ENCODE peak calls at places on chromosomes 13 and 19, in five cellular contexts. One of them, this sample, is unnamed.

GRCh38 chr19:46371371-46371901 is 24.5 kb downstream of the PPP5C start:
- DNase-seq in HepG2: no peak
- DNase-seq in K562: no peak
- DNase-seq in H1: no peak
- DNase-seq in GM12878: no peak
- DNase-seq in this sample: no peak

GRCh38 chr13:32734511-32734910 is 148.3 kb downstream of the PDS5B start:
- DNase-seq in HepG2: no peak
- DNase-seq in K562: peak; percentile 5
- DNase-seq in H1: no peak
- DNase-seq in GM12878: no peak
- DNase-seq in this sample: no peak

GRCh38 chr19:900302-901111 is 7.2 kb downstream of the RNU6-9 start:
- DNase-seq in HepG2: no peak
- DNase-seq in K562: peak; percentile 96
- DNase-seq in H1: peak; percentile 66
- DNase-seq in GM12878: no peak
- DNase-seq in this sample: no peak

GRCh38 chr19:8486661-8487136 is 15.7 kb downstream of the PRAM1 start:
- DNase-seq in HepG2: no peak
- DNase-seq in K562: no peak
- DNase-seq in H1: no peak
- DNase-seq in GM12878: no peak
- DNase-seq in this sample: no peak

GRCh38 chr19:14434157-14434501 is 1.0 kb downstream of the PKN1 start:
- DNase-seq in HepG2: no peak
- DNase-seq in K562: no peak
- DNase-seq in H1: no peak
- DNase-seq in GM12878: no peak
- DNase-seq in this sample: no peak

GRCh38 chr19:4068058-4068966 is 1.6 kb upstream of the ZBTB7A start:
- DNase-seq in HepG2: no peak
- DNase-seq in K562: no peak
- DNase-seq in H1: no peak
- DNase-seq in GM12878: no peak
- DNase-seq in this sample: no peak

GRCh38 chr19:2194513-2195078 is 30.9 kb downstream of the DOT1L start:
- DNase-seq in HepG2: no peak
- DNase-seq in K562: no peak
- DNase-seq in H1: no peak
- DNase-seq in GM12878: no peak
- DNase-seq in this sample: no peak

GRCh38 chr13:95099541-95099940 is 201.7 kb downstream of the ABCC4 start:
- DNase-seq in HepG2: peak; percentile 36
- DNase-seq in K562: no peak
- DNase-seq in H1: no peak
- DNase-seq in GM12878: no peak
- DNase-seq in this sample: no peak

GRCh38 chr19:40279120-40279551 is 6.0 kb downstream of the AKT2 start:
- DNase-seq in HepG2: no peak
- DNase-seq in K562: no peak
- DNase-seq in H1: no peak
- DNase-seq in GM12878: no peak
- DNase-seq in this sample: no peak

GRCh38 chr19:13835791-13836723 is 40.8 kb downstream of the ZSWIM4 start:
- DNase-seq in HepG2: no peak
- DNase-seq in K562: no peak
- DNase-seq in H1: no peak
- DNase-seq in GM12878: no peak
- DNase-seq in this sample: no peak

GRCh38 chr19:15866646-15867045 is 31.2 kb downstream of the CYP4F2 start:
- DNase-seq in HepG2: no peak
- DNase-seq in K562: no peak
- DNase-seq in H1: no peak
- DNase-seq in GM12878: no peak
- DNase-seq in this sample: no peak

GRCh38 chr19:33997690-33998089 is 174.6 kb upstream of the LSM14A start:
- DNase-seq in HepG2: no peak
- DNase-seq in K562: no peak
- DNase-seq in H1: no peak
- DNase-seq in GM12878: no peak
- DNase-seq in this sample: no peak

DNA sequence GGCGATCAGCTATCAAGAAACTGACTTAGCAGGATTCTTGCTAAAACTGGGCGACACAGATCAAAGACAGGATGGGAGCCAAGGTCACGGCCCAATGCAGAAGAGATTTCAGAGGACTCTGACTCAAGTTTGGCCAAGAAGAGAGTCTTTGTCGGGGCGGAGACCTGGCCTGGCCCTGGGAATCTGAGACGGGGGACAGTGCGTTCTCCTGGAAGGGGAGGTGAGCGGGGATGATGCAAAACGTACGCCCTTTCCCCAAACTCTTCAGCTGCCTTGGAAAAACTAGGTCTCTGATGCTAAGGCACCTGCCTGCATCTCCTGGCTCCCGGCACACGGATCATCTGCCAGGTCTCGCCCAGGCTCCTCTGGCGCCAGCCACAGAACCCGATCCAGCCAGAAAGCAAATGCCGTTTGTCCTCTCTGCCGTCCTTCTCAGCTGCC is 9.8 kb downstream of the MVB12A start:
- DNase-seq in HepG2: no peak
- DNase-seq in K562: no peak
- DNase-seq in H1: no peak
- DNase-seq in GM12878: no peak
- DNase-seq in this sample: no peak
- TF ChIP-seq ATF3 in HepG2: no peak
- TF ChIP-seq ATF3 in K562: no peak
- TF ChIP-seq ATF3 in H1: no peak
- TF ChIP-seq ATF3 in GM12878: no peak
- TF ChIP-seq ATF3 in this sample: no peak

GRCh38 chr13:99003851-99004471 is 26.1 kb upstream of the DOCK9 start:
- DNase-seq in HepG2: no peak
- DNase-seq in K562: no peak
- DNase-seq in H1: no peak
- DNase-seq in GM12878: no peak
- DNase-seq in this sample: no peak
- TF ChIP-seq ZNF274 in HepG2: no peak
- TF ChIP-seq ZNF274 in K562: no peak
- TF ChIP-seq ZNF274 in H1: no peak
- TF ChIP-seq ZNF274 in GM12878: no peak
- TF ChIP-seq ZNF274 in this sample: no peak

GRCh38 chr19:55048446-55048845 is 10.4 kb upstream of the GP6 start:
- DNase-seq in HepG2: no peak
- DNase-seq in K562: no peak
- DNase-seq in H1: no peak
- DNase-seq in GM12878: no peak
- DNase-seq in this sample: no peak

GRCh38 chr19:55044286-55044685 is 6.2 kb upstream of the GP6 start:
- DNase-seq in HepG2: no peak
- DNase-seq in K562: no peak
- DNase-seq in H1: no peak
- DNase-seq in GM12878: no peak
- DNase-seq in this sample: no peak

GRCh38 chr19:55044771-55045716 is 7.0 kb upstream of the GP6 start:
- DNase-seq in HepG2: no peak
- DNase-seq in K562: no peak
- DNase-seq in H1: no peak
- DNase-seq in GM12878: no peak
- DNase-seq in this sample: no peak

GRCh38 chr19:55047951-55048350 is 9.9 kb upstream of the GP6 start:
- DNase-seq in HepG2: no peak
- DNase-seq in K562: no peak
- DNase-seq in H1: no peak
- DNase-seq in GM12878: no peak
- DNase-seq in this sample: no peak

GRCh38 chr19:55046975-55047622 is 9.0 kb upstream of the GP6 start:
- DNase-seq in HepG2: no peak
- DNase-seq in K562: no peak
- DNase-seq in H1: no peak
- DNase-seq in GM12878: no peak
- DNase-seq in this sample: no peak
- TF ChIP-seq ATF3 in HepG2: no peak
- TF ChIP-seq ATF3 in K562: no peak
- TF ChIP-seq ATF3 in H1: no peak
- TF ChIP-seq ATF3 in GM12878: no peak
- TF ChIP-seq ATF3 in this sample: no peak

GRCh38 chr13:28741080-28741479 is 22.3 kb upstream of the SLC46A3 start:
- DNase-seq in HepG2: no peak
- DNase-seq in K562: no peak
- DNase-seq in H1: no peak
- DNase-seq in GM12878: no peak
- DNase-seq in this sample: no peak

GRCh38 chr13:28739376-28739775 is 20.6 kb upstream of the SLC46A3 start:
- DNase-seq in HepG2: no peak
- DNase-seq in K562: no peak
- DNase-seq in H1: peak; percentile 1
- DNase-seq in GM12878: no peak
- DNase-seq in this sample: no peak

GRCh38 chr13:28730762-28731161 is 12.0 kb upstream of the SLC46A3 start:
- DNase-seq in HepG2: no peak
- DNase-seq in K562: no peak
- DNase-seq in H1: no peak
- DNase-seq in GM12878: no peak
- DNase-seq in this sample: no peak

DNA sequence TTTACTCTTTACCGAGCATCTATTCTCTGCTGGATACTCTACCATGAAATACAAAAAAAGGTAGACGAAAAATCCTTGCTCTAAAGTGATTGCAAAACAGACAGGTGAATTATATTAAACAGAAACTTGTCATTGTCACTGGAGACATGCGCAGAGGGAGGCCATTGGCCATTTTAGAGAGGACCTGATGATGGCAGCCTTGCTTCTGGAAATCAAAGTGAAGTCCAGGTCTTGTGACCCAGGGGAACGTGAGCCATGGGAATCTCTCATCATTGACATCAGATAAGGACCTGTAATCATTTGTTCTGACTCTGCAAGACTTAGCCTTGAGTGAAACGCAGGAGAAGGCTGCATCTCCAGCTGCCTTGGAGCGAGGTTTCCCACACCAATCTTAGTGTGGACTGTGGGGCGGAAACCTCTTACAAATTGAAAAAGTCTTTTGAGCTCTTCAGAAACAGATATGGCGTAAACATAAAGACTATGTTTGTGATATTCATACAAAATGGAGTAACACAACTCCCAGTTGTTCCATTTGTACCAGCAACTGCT is 16.8 kb upstream of the SLC46A3 start:
- DNase-seq in HepG2: no peak
- DNase-seq in K562: no peak
- DNase-seq in H1: peak; percentile 10
- DNase-seq in GM12878: no peak
- DNase-seq in this sample: no peak
- TF ChIP-seq ZNF274 in HepG2: no peak
- TF ChIP-seq ZNF274 in K562: no peak
- TF ChIP-seq ZNF274 in H1: no peak
- TF ChIP-seq ZNF274 in GM12878: no peak
- TF ChIP-seq ZNF274 in this sample: no peak

GRCh38 chr19:11576186-11576585 is 1.3 kb downstream of the ACP5 start:
- DNase-seq in HepG2: no peak
- DNase-seq in K562: no peak
- DNase-seq in H1: no peak
- DNase-seq in GM12878: no peak
- DNase-seq in this sample: no peak

GRCh38 chr19:11578342-11579142 is 1.1 kb upstream of the ACP5 start:
- DNase-seq in HepG2: peak; percentile 31
- DNase-seq in K562: peak; percentile 68
- DNase-seq in H1: peak; percentile 73
- DNase-seq in GM12878: no peak
- DNase-seq in this sample: no peak

GRCh38 chr19:11580665-11581418 is 3.4 kb upstream of the ACP5 start:
- DNase-seq in HepG2: no peak
- DNase-seq in K562: no peak
- DNase-seq in H1: no peak
- DNase-seq in GM12878: no peak
- DNase-seq in this sample: no peak

GRCh38 chr19:11574689-11575088 is 2.8 kb downstream of the ACP5 start:
- DNase-seq in HepG2: no peak
- DNase-seq in K562: no peak
- DNase-seq in H1: no peak
- DNase-seq in GM12878: no peak
- DNase-seq in this sample: no peak

GRCh38 chr19:11577451-11578341 is at the start of gene ACP5:
- DNase-seq in HepG2: no peak
- DNase-seq in K562: no peak
- DNase-seq in H1: peak; percentile 47
- DNase-seq in GM12878: no peak
- DNase-seq in this sample: no peak
- TF ChIP-seq ATF3 in HepG2: no peak
- TF ChIP-seq ATF3 in K562: no peak
- TF ChIP-seq ATF3 in H1: no peak
- TF ChIP-seq ATF3 in GM12878: no peak
- TF ChIP-seq ATF3 in this sample: no peak

GRCh38 chr13:26538363-26539317 is 18.8 kb upstream of the WASF3 start:
- DNase-seq in HepG2: no peak
- DNase-seq in K562: no peak
- DNase-seq in H1: no peak
- DNase-seq in GM12878: no peak
- DNase-seq in this sample: no peak

GRCh38 chr13:26541041-26541440 is 16.4 kb upstream of the WASF3 start:
- DNase-seq in HepG2: no peak
- DNase-seq in K562: no peak
- DNase-seq in H1: no peak
- DNase-seq in GM12878: no peak
- DNase-seq in this sample: no peak

GRCh38 chr13:26540319-26540718 is 17.2 kb upstream of the WASF3 start:
- DNase-seq in HepG2: no peak
- DNase-seq in K562: no peak
- DNase-seq in H1: no peak
- DNase-seq in GM12878: no peak
- DNase-seq in this sample: no peak

GRCh38 chr13:26541678-26542553 is 15.6 kb upstream of the WASF3 start:
- DNase-seq in HepG2: no peak
- DNase-seq in K562: no peak
- DNase-seq in H1: no peak
- DNase-seq in GM12878: no peak
- DNase-seq in this sample: no peak

DNA sequence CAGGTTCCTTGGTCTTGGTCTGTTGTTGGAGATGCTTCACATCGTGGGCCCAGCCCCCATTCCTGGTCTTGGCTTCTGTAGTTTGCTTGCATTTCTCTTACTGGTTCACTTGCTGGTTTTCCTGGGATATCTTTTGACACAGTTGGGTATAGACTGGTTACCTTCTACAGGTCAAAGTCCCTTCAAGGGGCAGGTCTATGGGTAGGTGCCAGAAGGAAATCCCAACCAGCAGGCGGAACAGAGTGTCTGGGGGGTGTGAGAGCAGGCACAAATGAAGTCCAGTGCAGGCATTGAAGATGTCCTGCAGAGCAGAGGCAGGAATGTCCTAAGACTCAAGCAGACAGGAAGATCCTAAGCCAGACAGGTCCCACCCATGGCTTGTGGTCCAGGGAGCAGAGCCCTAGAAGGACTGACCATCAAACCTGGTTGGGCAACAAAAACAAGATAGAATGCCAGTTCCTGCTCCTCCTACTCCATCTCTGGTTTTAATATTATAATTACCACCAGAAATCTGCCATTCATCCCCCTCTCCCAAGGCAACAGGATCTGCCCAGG is 17.7 kb upstream of the WASF3 start:
- DNase-seq in HepG2: no peak
- DNase-seq in K562: no peak
- DNase-seq in H1: no peak
- DNase-seq in GM12878: no peak
- DNase-seq in this sample: no peak
- TF ChIP-seq ZNF274 in HepG2: no peak
- TF ChIP-seq ZNF274 in K562: no peak
- TF ChIP-seq ZNF274 in H1: no peak
- TF ChIP-seq ZNF274 in GM12878: no peak
- TF ChIP-seq ZNF274 in this sample: no peak